ENCODE peak calls at places on chromosomes 11 and 22, in six cellular contexts. T, P, V, R, F and U are unnamed samples.
A peak's percentile ranks its signal among the peaks of the same experiment; 100 is the strongest.

GRCh38 chr11:126308271-126308671 is 4.4 kb downstream of the DCPS start:
- DNase-seq in P (no peak), F (no peak), V (no peak), T (no peak), R (no peak), U (no peak)

GRCh38 chr11:110296226-110297081 is at the start of gene RDX:
- DNase-seq in P (peak; percentile 63), F (peak; percentile 67), R (peak; percentile 97), V (peak; percentile 85), T (peak; percentile 93), U (peak; percentile 24)

GRCh38 chr11:114237321-114238280 is 58.6 kb upstream of the NNMT start:
- DNase-seq in V (no peak), T (no peak), R (peak; percentile 73), F (no peak), P (peak; percentile 2), U (no peak)

GRCh38 chr11:29129850-29130249 is 887.0 kb downstream of the KCNA4 start:
- DNase-seq in T (no peak), R (no peak), V (peak; percentile 31), P (peak; percentile 65), F (no peak), U (no peak)

GRCh38 chr22:22884888-22885840 is 2.5 kb upstream of the IGLL5 start:
- DNase-seq in P (no peak), V (no peak), F (no peak), T (no peak), R (no peak), U (peak; percentile 98)

GRCh38 chr22:46050916-46051614 is 74.1 kb upstream of the WNT7B start:
- DNase-seq in F (no peak), V (no peak), P (no peak), R (no peak), T (no peak), U (no peak)

GRCh38 chr11:35006389-35007128 is 90.1 kb downstream of the PDHX start:
- DNase-seq in F (no peak), P (peak; percentile 37), R (no peak), V (peak; percentile 41), T (no peak), U (no peak)

GRCh38 chr11:67494371-67495233 is 10.6 kb downstream of the PITPNM1 start:
- DNase-seq in R (peak; percentile 47), F (no peak), V (no peak), P (no peak), T (no peak), U (no peak)

DNA sequence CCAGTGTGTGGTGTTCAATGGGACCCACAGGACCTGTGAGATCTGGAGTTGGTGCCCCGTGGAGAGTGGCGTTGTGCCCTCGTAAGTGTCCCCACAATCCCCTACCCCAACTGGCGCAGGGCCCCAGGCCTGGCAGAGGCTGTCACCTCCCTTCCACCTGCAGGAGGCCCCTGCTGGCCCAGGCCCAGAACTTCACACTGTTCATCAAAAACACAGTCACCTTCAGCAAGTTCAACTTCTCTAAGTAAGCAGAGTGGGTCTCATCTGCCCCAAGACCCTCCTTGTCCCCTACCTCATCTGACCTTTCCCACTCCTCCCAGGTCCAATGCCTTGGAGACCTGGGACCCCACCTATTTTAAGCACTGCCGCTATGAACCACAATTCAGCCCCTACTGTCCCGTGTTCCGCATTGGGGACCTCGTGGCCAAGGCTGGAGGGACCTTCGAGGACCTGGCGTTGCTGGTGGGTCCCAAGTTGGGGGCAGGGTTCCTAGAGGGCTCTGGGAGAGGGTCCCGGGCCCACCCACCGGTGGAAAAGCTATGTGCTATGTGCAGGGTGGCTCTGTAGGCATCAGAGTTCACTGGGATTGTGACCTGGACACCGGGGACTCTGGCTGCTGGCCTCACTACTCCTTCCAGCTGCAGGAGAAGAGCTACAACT is 8.1 kb downstream of the P2RX6 start:
- DNase-seq in P (no peak), R (no peak), V (no peak), T (no peak), F (no peak), U (no peak)
- TF ChIP-seq CTCF in P (no peak), R (no peak), V (no peak), T (no peak), F (peak; percentile 18), U (peak; percentile 21)

DNA sequence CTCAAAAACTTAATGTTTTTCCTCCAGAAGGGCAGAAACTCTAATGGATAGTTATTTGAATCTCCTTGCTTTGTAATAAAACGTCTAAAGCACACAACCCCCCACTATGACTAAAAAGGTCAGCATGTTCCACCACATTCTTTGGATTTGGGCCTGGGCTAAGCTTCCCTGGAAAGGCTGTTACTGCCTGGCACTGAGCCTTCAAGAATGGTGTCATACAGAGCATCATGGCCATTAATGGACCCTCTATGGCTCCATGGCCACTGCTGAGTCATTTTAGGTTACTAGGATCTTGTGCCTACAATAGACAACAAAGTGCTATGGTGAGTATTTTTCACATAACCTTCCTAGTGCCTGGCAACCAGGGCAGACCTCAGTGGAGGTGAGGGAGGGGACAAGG is 242.6 kb upstream of the FAT3 start:
- DNase-seq in P (peak; percentile 88), R (no peak), F (no peak), V (peak; percentile 98), T (peak; percentile 88), U (no peak)
- H3K9me3 ChIP-seq in P (peaks cover 4% of the 10 kb centered on the region), R (no peaks in the 10 kb centered on the region), F (peaks cover 27% of the 10 kb centered on the region), V (no peaks in the 10 kb centered on the region), T (no peaks in the 10 kb centered on the region), U (peaks cover 5% of the 10 kb centered on the region)

DNA sequence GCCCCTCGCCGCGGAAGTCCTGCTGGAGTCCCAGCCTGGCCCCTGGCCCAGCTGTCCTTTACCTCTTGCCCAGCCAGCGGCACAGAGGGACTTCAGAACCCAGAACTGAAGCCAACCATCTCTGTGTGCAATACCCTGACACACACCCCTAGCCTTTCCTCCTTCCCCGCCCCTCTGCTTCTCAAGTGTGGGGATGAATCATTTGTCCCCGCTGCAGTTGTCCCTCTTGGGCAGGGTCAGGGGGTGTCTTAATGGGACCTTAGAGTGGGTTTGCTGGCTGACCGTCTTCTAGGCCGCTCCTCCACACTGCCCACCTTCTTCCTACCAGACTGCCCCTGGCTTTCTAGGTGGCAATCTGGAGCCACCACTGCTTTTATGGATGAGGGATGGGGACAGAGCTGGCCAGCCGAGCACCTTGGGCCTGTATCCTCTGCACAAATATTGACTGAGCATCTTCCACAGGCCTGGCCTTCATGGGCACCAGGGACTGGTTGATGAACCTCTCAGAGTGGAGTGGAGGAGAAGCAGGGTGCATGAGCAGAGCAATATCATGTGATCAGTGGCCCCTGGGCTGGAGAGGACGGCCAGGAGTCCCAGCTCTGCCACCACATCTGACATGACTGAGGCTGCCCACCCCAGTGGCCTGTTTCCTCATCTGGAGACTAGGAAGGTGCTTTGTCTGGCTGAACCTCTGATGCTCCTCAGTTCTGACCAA is 668 bp upstream of the CHST1 start:
- DNase-seq in P (no peak), R (no peak), V (no peak), F (no peak), T (no peak), U (peak; percentile 19)
- H2AFZ ChIP-seq in P (peak overlapping the region; percentile 62), R (no peak overlapping the region), V (no peak overlapping the region), F (no peak overlapping the region), T (no peak overlapping the region), U (no peak overlapping the region)

GRCh38 chr11:99548264-99548663 is 527.5 kb downstream of the CNTN5 start:
- DNase-seq in F (no peak), T (peak; percentile 40), R (no peak), P (peak; percentile 17), V (no peak), U (no peak)
- TF ChIP-seq CTCF in F (no peak), T (no peak), R (no peak), P (no peak), V (no peak), U (no peak)

DNA sequence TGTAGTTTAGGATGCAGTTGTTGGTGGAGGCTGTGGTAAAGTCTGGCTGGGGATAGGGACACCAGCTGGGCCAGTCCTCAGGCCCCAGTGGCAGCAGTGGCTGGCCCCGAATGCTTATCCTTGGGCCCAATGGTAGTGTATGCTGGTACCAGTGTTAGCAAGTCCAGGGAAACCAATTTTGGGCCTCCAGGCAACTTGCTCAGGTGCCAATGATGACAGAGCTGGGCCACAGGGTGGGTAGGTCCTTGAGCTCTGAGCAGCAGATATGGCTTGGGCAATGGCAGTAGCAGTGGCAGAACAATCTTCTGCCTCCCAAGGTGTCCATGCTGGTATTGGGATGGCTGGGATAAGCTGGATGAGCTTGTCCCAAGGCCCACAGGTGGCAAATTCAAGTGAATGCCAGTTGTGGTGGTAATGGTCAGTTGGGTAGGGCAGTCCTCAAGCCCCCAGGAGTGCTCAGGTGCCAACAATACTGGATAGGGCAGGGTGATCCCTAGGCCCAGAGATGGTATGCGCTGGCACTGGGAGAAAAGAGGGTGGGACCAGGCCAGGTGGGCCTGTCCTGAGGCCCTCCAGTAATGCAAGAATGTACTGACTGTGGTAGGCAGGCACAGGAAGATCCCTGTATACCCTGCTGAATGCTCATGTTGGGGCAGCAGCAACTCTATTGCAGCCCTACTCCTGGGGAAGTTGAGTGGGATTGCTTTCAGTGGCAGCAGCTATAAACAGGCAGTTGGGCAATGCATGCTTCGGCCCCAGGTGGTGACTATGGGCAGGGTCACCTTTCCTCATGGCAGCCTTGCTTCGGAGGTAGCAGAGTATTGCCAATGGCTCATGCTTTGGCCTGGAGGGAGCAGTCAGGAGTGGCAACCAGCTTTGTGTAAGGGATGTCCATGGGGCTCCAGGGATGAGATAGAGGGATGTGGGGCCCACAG is 54.7 kb downstream of the KCNQ1OT1 start:
- DNase-seq in P (no peak), T (no peak), R (no peak), V (no peak), F (no peak), U (no peak)
- H3K9me3 ChIP-seq in P (peaks cover 45% of the 10 kb centered on the region), T (peaks cover 59% of the 10 kb centered on the region), R (peaks cover 50% of the 10 kb centered on the region), V (peaks cover 3% of the 10 kb centered on the region), F (peaks cover 11% of the 10 kb centered on the region), U (peaks cover 27% of the 10 kb centered on the region)

DNA sequence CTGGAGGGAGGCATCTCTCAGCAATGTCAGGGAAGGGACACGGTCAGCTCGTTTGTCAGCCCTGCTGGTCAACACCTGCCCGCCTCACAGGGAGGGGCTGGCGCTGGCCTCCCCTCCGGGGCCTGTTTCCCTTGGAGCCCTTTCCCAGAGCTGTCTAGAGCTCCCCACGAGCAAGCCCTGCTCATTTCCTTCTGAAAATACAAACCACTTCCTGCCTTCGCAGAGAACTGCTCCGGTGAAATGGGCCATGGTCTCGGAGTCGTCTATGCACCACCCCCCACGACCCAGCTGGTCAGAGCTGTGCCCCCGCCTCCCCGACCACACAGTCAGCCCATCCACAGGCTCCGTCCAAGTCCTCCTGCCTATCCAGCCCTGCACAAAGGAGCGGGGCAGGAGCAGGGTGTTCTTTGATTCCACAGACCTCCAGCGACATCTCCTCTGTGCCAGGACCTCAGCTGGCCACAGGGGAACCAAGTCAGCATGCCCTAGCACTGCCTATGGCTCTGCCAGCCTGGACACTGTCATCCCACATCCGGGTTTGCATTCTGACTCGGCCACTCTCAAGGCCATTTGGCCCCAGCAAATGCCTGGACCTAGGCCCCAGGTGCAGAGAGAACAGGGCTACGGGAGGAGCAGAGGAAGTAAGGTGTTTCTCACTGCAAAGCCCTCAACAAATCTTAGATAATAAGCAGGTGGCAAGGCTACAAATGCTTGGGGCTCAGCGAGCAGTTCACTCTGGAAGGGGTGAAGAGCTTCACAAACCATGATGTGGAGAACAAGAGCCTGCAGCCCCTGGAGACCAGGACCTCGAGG is 82.1 kb upstream of the WNT11 start:
- DNase-seq in V (no peak), F (no peak), R (no peak), T (no peak), P (no peak), U (peak; percentile 80)
- H2AFZ ChIP-seq in V (no peak overlapping the region), F (no peak overlapping the region), R (no peak overlapping the region), T (no peak overlapping the region), P (peak overlapping the region; percentile 32), U (peak overlapping the region; percentile 84)